ENCODE peak calls at places on chromosome 4, in ten cellular contexts. X is HCEC 1CT; Y is hippocampal formation; L is Calu3; P is skeletal muscle cell; C is stimulated activated CD8-positive, alpha-beta memory T cell treated with anti-CD3 and anti-CD28 coated beads, Interleukin-4, amount 100 ng/mL, for 4 hours; G is aorta; I is HFFc6; E is left cardiac atrium; M is activated CD4-positive, alpha-beta T cell treated with anti-CD3 and anti-CD28 coated beads, Interleukin-2, amount 10 ng/mL, durations not matched to agents 7 days and 5 days. Z is an unnamed sample.

GRCh38 chr4:153089781-153090180 is 114.5 kb upstream of the TRIM2 start:
- DNase-seq in X (no peak), Y (peak), L (no peak), P (no peak), C (no peak), G (no peak), I (no peak), E (no peak), M (no peak), Z (no peak)

GRCh38 chr4:173935622-173936405 is 347.7 kb downstream of the FBXO8 start:
- DNase-seq in X (peak), Y (no peak), L (no peak), P (peak), C (no peak), G (no peak), I (no peak), E (no peak), M (no peak), Z (no peak)

GRCh38 chr4:153950100-153950979 is 161.5 kb upstream of the SFRP2 start:
- DNase-seq in X (no peak), Y (no peak), L (peak), P (no peak), C (no peak), G (no peak), I (no peak), E (no peak), M (peak), Z (no peak)

GRCh38 chr4:77023920-77024319 is 51.9 kb downstream of the CCNI start:
- DNase-seq in X (no peak), Y (no peak), L (no peak), P (no peak), C (no peak), G (no peak), I (no peak), E (no peak), M (no peak), Z (no peak)

GRCh38 chr4:168978001-168978700 is 31.9 kb downstream of the CBR4 start:
- DNase-seq in X (peak), Y (no peak), L (no peak), P (no peak), C (no peak), G (no peak), I (peak), E (no peak), M (no peak), Z (no peak)

GRCh38 chr4:180084561-180084960 is 2158.6 kb upstream of the TENM3 start:
- DNase-seq in X (no peak), Y (no peak), L (no peak), P (no peak), C (no peak), G (no peak), I (no peak), E (no peak), M (no peak), Z (no peak)

GRCh38 chr4:179719766-179720470 is 2277.7 kb upstream of the AGA start:
- DNase-seq in X (no peak), Y (no peak), L (no peak), P (no peak), C (no peak), G (no peak), I (no peak), E (no peak), M (no peak), Z (no peak)

GRCh38 chr4:113114884-113115283 is 65.4 kb downstream of the ANK2 start:
- DNase-seq in X (no peak), Y (no peak), L (no peak), P (no peak), C (no peak), G (no peak), I (no peak), E (no peak), M (no peak), Z (no peak)

GRCh38 chr4:67886281-67886680 is 2.5 kb upstream of the TMPRSS11D start:
- DNase-seq in X (peak), Y (no peak), L (no peak), P (no peak), C (no peak), G (no peak), I (peak), E (no peak), M (no peak), Z (no peak)

GRCh38 chr4:90328558-90328957 is 201.4 kb downstream of the CCSER1 start:
- DNase-seq in X (peak), Y (no peak), L (peak), P (peak), C (no peak), G (no peak), I (no peak), E (no peak), M (no peak), Z (peak)

GRCh38 chr4:120155287-120155686 is 88.6 kb upstream of the MAD2L1 start:
- DNase-seq in X (peak), Y (no peak), L (no peak), P (no peak), C (no peak), G (no peak), I (no peak), E (no peak), M (no peak), Z (no peak)

GRCh38 chr4:142126890-142127497 is 490.6 kb downstream of the IL15 start:
- DNase-seq in X (peak), Y (peak), L (peak), P (peak), C (peak), G (no peak), I (peak), E (peak), M (peak), Z (no peak)

GRCh38 chr4:40295572-40295971 is 39.6 kb upstream of the CHRNA9 start:
- DNase-seq in X (no peak), Y (no peak), L (no peak), P (no peak), C (no peak), G (no peak), I (no peak), E (no peak), M (no peak), Z (no peak)

GRCh38 chr4:185318679-185319078 is 77.0 kb downstream of the LRP2BP start:
- DNase-seq in X (no peak), Y (no peak), L (no peak), P (no peak), C (no peak), G (no peak), I (no peak), E (no peak), M (no peak), Z (no peak)

GRCh38 chr4:189845145-189845846 is 95.4 kb upstream of the FRG1 start:
- DNase-seq in X (peak), Y (no peak), L (no peak), P (peak), C (no peak), G (no peak), I (peak), E (no peak), M (no peak), Z (no peak)

Z was measured in lower lobe of right lung.